ENCODE peak calls at places on chromosomes 1 and 21, in ten cellular contexts. One of them, this sample, is unnamed.

GRCh38 chr1:32025515-32025914 is 11.8 kb downstream of the KHDRBS1 start:
- DNase-seq in suprapubic skin: no peak
- DNase-seq in H1: no peak
- DNase-seq in HepG2: no peak
- DNase-seq in K562: no peak
- DNase-seq in stomach: no peak
- DNase-seq in sigmoid colon: no peak
- DNase-seq in esophagus muscularis mucosa: no peak
- DNase-seq in transverse colon: no peak
- DNase-seq in SK-N-SH: no peak
- DNase-seq in this sample: no peak

GRCh38 chr1:215797859-215798258 is 230.8 kb downstream of the KCTD3 start:
- DNase-seq in transverse colon: no peak
- DNase-seq in K562: no peak
- DNase-seq in esophagus muscularis mucosa: no peak
- DNase-seq in stomach: no peak
- DNase-seq in H1: no peak
- DNase-seq in SK-N-SH: no peak
- DNase-seq in HepG2: no peak
- DNase-seq in suprapubic skin: no peak
- DNase-seq in sigmoid colon: no peak
- DNase-seq in this sample: no peak

GRCh38 chr1:102851616-102852015 is 256.7 kb downstream of the COL11A1 start:
- DNase-seq in stomach: no peak
- DNase-seq in HepG2: no peak
- DNase-seq in esophagus muscularis mucosa: no peak
- DNase-seq in transverse colon: no peak
- DNase-seq in K562: no peak
- DNase-seq in suprapubic skin: no peak
- DNase-seq in sigmoid colon: no peak
- DNase-seq in H1: no peak
- DNase-seq in SK-N-SH: no peak
- DNase-seq in this sample: no peak

GRCh38 chr1:29549001-29549400 is 312.7 kb downstream of the PTPRU start:
- DNase-seq in stomach: no peak
- DNase-seq in sigmoid colon: peak; percentile 53
- DNase-seq in esophagus muscularis mucosa: no peak
- DNase-seq in H1: no peak
- DNase-seq in K562: no peak
- DNase-seq in HepG2: no peak
- DNase-seq in suprapubic skin: peak; percentile 15
- DNase-seq in SK-N-SH: no peak
- DNase-seq in transverse colon: no peak
- DNase-seq in this sample: no peak

GRCh38 chr1:87291107-87291506 is 37.6 kb upstream of the LMO4 start:
- DNase-seq in transverse colon: no peak
- DNase-seq in suprapubic skin: no peak
- DNase-seq in sigmoid colon: no peak
- DNase-seq in K562: no peak
- DNase-seq in HepG2: no peak
- DNase-seq in stomach: no peak
- DNase-seq in esophagus muscularis mucosa: no peak
- DNase-seq in H1: no peak
- DNase-seq in SK-N-SH: no peak
- DNase-seq in this sample: no peak

GRCh38 chr1:114453361-114453784 is 57.6 kb downstream of the TRIM33 start:
- DNase-seq in H1: no peak
- DNase-seq in HepG2: peak; percentile 88
- DNase-seq in stomach: no peak
- DNase-seq in SK-N-SH: no peak
- DNase-seq in transverse colon: no peak
- DNase-seq in sigmoid colon: no peak
- DNase-seq in K562: peak; percentile 64
- DNase-seq in esophagus muscularis mucosa: no peak
- DNase-seq in suprapubic skin: no peak
- DNase-seq in this sample: no peak

GRCh38 chr1:21338568-21339401 is 48.5 kb upstream of the ECE1 start:
- DNase-seq in HepG2: peak; percentile 91
- DNase-seq in H1: no peak
- DNase-seq in sigmoid colon: peak; percentile 95
- DNase-seq in SK-N-SH: no peak
- DNase-seq in esophagus muscularis mucosa: no peak
- DNase-seq in stomach: peak; percentile 89
- DNase-seq in K562: no peak
- DNase-seq in transverse colon: peak; percentile 75
- DNase-seq in suprapubic skin: peak; percentile 89
- DNase-seq in this sample: peak; percentile 50

GRCh38 chr21:45310446-45310845 is 22.8 kb upstream of the POFUT2 start:
- DNase-seq in esophagus muscularis mucosa: no peak
- DNase-seq in sigmoid colon: peak; percentile 63
- DNase-seq in stomach: no peak
- DNase-seq in HepG2: no peak
- DNase-seq in K562: no peak
- DNase-seq in transverse colon: no peak
- DNase-seq in SK-N-SH: no peak
- DNase-seq in H1: no peak
- DNase-seq in suprapubic skin: peak; percentile 56
- DNase-seq in this sample: peak; percentile 54

GRCh38 chr1:144101397-144102050 is 129.7 kb upstream of the FAM72C start:
- DNase-seq in stomach: peak; percentile 36
- DNase-seq in HepG2: no peak
- DNase-seq in transverse colon: peak; percentile 11
- DNase-seq in suprapubic skin: peak; percentile 81
- DNase-seq in SK-N-SH: no peak
- DNase-seq in K562: no peak
- DNase-seq in esophagus muscularis mucosa: peak; percentile 92
- DNase-seq in sigmoid colon: peak; percentile 77
- DNase-seq in H1: no peak
- DNase-seq in this sample: peak; percentile 23

GRCh38 chr1:83889707-83890106 is 109.2 kb downstream of the TTLL7 start:
- DNase-seq in K562: no peak
- DNase-seq in esophagus muscularis mucosa: no peak
- DNase-seq in sigmoid colon: no peak
- DNase-seq in transverse colon: no peak
- DNase-seq in H1: no peak
- DNase-seq in suprapubic skin: no peak
- DNase-seq in SK-N-SH: no peak
- DNase-seq in stomach: no peak
- DNase-seq in HepG2: no peak
- DNase-seq in this sample: no peak

GRCh38 chr1:54358503-54359168 is 47.6 kb downstream of the SSBP3 start:
- DNase-seq in H1: no peak
- DNase-seq in HepG2: no peak
- DNase-seq in SK-N-SH: no peak
- DNase-seq in suprapubic skin: no peak
- DNase-seq in esophagus muscularis mucosa: no peak
- DNase-seq in K562: no peak
- DNase-seq in stomach: no peak
- DNase-seq in sigmoid colon: no peak
- DNase-seq in transverse colon: no peak
- DNase-seq in this sample: no peak

GRCh38 chr1:232853994-232854532 is 48.8 kb downstream of the MAP10 start:
- DNase-seq in stomach: no peak
- DNase-seq in esophagus muscularis mucosa: peak; percentile 24
- DNase-seq in K562: no peak
- DNase-seq in H1: no peak
- DNase-seq in suprapubic skin: no peak
- DNase-seq in HepG2: no peak
- DNase-seq in SK-N-SH: no peak
- DNase-seq in sigmoid colon: no peak
- DNase-seq in transverse colon: no peak
- DNase-seq in this sample: no peak

GRCh38 chr1:27132624-27133023 is 22.3 kb downstream of the SLC9A1 start:
- DNase-seq in K562: no peak
- DNase-seq in transverse colon: peak; percentile 48
- DNase-seq in suprapubic skin: no peak
- DNase-seq in esophagus muscularis mucosa: no peak
- DNase-seq in SK-N-SH: no peak
- DNase-seq in stomach: peak; percentile 79
- DNase-seq in HepG2: no peak
- DNase-seq in H1: no peak
- DNase-seq in sigmoid colon: no peak
- DNase-seq in this sample: no peak

GRCh38 chr1:110084226-110085078 is 14.0 kb upstream of the ALX3 start:
- DNase-seq in K562: no peak
- DNase-seq in SK-N-SH: no peak
- DNase-seq in esophagus muscularis mucosa: no peak
- DNase-seq in stomach: peak; percentile 72
- DNase-seq in suprapubic skin: no peak
- DNase-seq in H1: no peak
- DNase-seq in sigmoid colon: peak; percentile 80
- DNase-seq in transverse colon: peak; percentile 67
- DNase-seq in HepG2: no peak
- DNase-seq in this sample: peak; percentile 49
- TF ChIP-seq POLR2AphosphoS5 in K562: no peak
- TF ChIP-seq POLR2AphosphoS5 in SK-N-SH: no peak
- TF ChIP-seq POLR2AphosphoS5 in esophagus muscularis mucosa: peak; percentile 54
- TF ChIP-seq POLR2AphosphoS5 in stomach: peak; percentile 31
- TF ChIP-seq POLR2AphosphoS5 in suprapubic skin: no peak
- TF ChIP-seq POLR2AphosphoS5 in H1: no peak
- TF ChIP-seq POLR2AphosphoS5 in sigmoid colon: peak; percentile 18
- TF ChIP-seq POLR2AphosphoS5 in transverse colon: peak; percentile 67
- TF ChIP-seq POLR2AphosphoS5 in HepG2: no peak
- TF ChIP-seq POLR2AphosphoS5 in this sample: no peak

GRCh38 chr21:28436286-28436932 is 556.3 kb downstream of the LTN1 start:
- DNase-seq in transverse colon: no peak
- DNase-seq in esophagus muscularis mucosa: no peak
- DNase-seq in stomach: no peak
- DNase-seq in HepG2: no peak
- DNase-seq in H1: no peak
- DNase-seq in suprapubic skin: no peak
- DNase-seq in sigmoid colon: no peak
- DNase-seq in K562: no peak
- DNase-seq in SK-N-SH: no peak
- DNase-seq in this sample: no peak

GRCh38 chr21:28439852-28440251 is 552.8 kb downstream of the LTN1 start:
- DNase-seq in stomach: no peak
- DNase-seq in esophagus muscularis mucosa: no peak
- DNase-seq in sigmoid colon: no peak
- DNase-seq in suprapubic skin: no peak
- DNase-seq in HepG2: no peak
- DNase-seq in K562: no peak
- DNase-seq in SK-N-SH: no peak
- DNase-seq in H1: no peak
- DNase-seq in transverse colon: no peak
- DNase-seq in this sample: no peak

GRCh38 chr21:28442085-28442484 is 550.6 kb downstream of the LTN1 start:
- DNase-seq in H1: no peak
- DNase-seq in SK-N-SH: no peak
- DNase-seq in esophagus muscularis mucosa: no peak
- DNase-seq in suprapubic skin: no peak
- DNase-seq in stomach: no peak
- DNase-seq in sigmoid colon: no peak
- DNase-seq in transverse colon: no peak
- DNase-seq in HepG2: no peak
- DNase-seq in K562: no peak
- DNase-seq in this sample: no peak

GRCh38 chr21:28442624-28443023 is 550.1 kb downstream of the LTN1 start:
- DNase-seq in H1: no peak
- DNase-seq in HepG2: no peak
- DNase-seq in esophagus muscularis mucosa: no peak
- DNase-seq in stomach: no peak
- DNase-seq in transverse colon: no peak
- DNase-seq in K562: no peak
- DNase-seq in sigmoid colon: no peak
- DNase-seq in SK-N-SH: no peak
- DNase-seq in suprapubic skin: no peak
- DNase-seq in this sample: no peak

DNA sequence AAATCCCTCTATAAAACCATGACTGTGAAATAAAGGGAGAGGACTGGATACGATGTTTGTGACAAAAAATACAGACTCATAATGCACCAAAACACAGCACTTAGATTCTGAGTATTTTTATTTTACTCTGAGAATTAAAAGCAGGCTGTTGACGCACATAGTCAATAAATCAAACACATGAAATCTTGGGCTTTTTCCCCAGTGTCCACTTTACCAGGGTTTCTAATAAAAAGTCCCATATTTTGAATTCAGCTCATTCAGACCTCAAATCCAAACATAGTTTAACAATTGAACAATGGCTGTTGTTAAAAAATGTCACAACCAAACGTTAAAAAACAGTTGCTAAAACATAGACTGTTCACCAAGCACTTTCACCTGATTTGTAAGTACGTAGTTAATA is 553.4 kb downstream of the LTN1 start:
- DNase-seq in transverse colon: no peak
- DNase-seq in HepG2: no peak
- DNase-seq in SK-N-SH: no peak
- DNase-seq in esophagus muscularis mucosa: no peak
- DNase-seq in stomach: no peak
- DNase-seq in suprapubic skin: no peak
- DNase-seq in K562: no peak
- DNase-seq in H1: no peak
- DNase-seq in sigmoid colon: no peak
- DNase-seq in this sample: no peak
- H3K4me3 ChIP-seq in transverse colon: no peak overlapping the region
- H3K4me3 ChIP-seq in HepG2: no peak overlapping the region
- H3K4me3 ChIP-seq in SK-N-SH: no peak overlapping the region
- H3K4me3 ChIP-seq in esophagus muscularis mucosa: no peak overlapping the region
- H3K4me3 ChIP-seq in stomach: no peak overlapping the region
- H3K4me3 ChIP-seq in suprapubic skin: no peak overlapping the region
- H3K4me3 ChIP-seq in K562: no peak overlapping the region
- H3K4me3 ChIP-seq in H1: no peak overlapping the region
- H3K4me3 ChIP-seq in sigmoid colon: no peak overlapping the region
- H3K4me3 ChIP-seq in this sample: no peak overlapping the region

DNA sequence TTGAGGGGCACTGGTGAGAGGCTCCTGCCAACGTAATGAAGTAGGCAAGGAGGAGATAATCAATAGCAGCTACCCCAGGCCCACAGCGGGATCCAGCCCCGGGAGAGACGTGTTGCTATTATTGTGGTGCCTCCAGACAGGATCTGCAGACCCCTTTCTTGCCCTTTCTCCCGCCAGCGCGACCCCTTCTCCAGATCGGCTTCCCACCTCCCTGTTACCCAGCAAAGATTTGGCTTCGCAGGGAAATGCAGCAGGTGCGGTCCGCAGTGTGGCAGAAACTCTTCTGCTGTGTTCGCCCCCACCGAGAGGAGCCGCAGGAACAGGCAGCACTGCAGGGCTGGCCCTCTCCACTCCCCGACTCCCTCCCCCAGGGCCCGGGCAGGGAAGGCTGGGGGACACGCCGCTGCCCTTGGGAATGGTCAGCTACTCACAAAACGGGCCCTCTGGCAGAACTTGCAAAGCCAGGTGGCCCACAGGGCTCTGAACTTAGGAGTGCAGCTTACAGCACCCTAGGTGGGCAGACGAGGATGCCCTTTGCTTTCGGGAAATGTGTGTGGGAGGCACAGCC is 1.6 kb upstream of the KCNA2 start:
- DNase-seq in HepG2: no peak
- DNase-seq in SK-N-SH: peak; percentile 38
- DNase-seq in stomach: no peak
- DNase-seq in transverse colon: no peak
- DNase-seq in esophagus muscularis mucosa: no peak
- DNase-seq in K562: no peak
- DNase-seq in suprapubic skin: no peak
- DNase-seq in sigmoid colon: no peak
- DNase-seq in H1: no peak
- DNase-seq in this sample: peak; percentile 69
- TF ChIP-seq EP300 in HepG2: no peak
- TF ChIP-seq EP300 in SK-N-SH: no peak
- TF ChIP-seq EP300 in stomach: no peak
- TF ChIP-seq EP300 in transverse colon: no peak
- TF ChIP-seq EP300 in esophagus muscularis mucosa: no peak
- TF ChIP-seq EP300 in K562: no peak
- TF ChIP-seq EP300 in suprapubic skin: no peak
- TF ChIP-seq EP300 in sigmoid colon: no peak
- TF ChIP-seq EP300 in H1: no peak
- TF ChIP-seq EP300 in this sample: no peak

GRCh38 chr1:223712184-223712855 is at the start of gene CAPN2:
- DNase-seq in H1: no peak
- DNase-seq in HepG2: no peak
- DNase-seq in K562: peak; percentile 95
- DNase-seq in SK-N-SH: peak; percentile 96
- DNase-seq in stomach: peak; percentile 89
- DNase-seq in transverse colon: peak; percentile 87
- DNase-seq in sigmoid colon: peak; percentile 93
- DNase-seq in suprapubic skin: peak; percentile 85
- DNase-seq in esophagus muscularis mucosa: no peak
- DNase-seq in this sample: peak; percentile 90
- TF ChIP-seq POLR2AphosphoS5 in H1: no peak
- TF ChIP-seq POLR2AphosphoS5 in HepG2: no peak
- TF ChIP-seq POLR2AphosphoS5 in K562: peak; percentile 80
- TF ChIP-seq POLR2AphosphoS5 in SK-N-SH: peak; percentile 67
- TF ChIP-seq POLR2AphosphoS5 in stomach: no peak
- TF ChIP-seq POLR2AphosphoS5 in transverse colon: peak; percentile 80
- TF ChIP-seq POLR2AphosphoS5 in sigmoid colon: no peak
- TF ChIP-seq POLR2AphosphoS5 in suprapubic skin: no peak
- TF ChIP-seq POLR2AphosphoS5 in esophagus muscularis mucosa: peak; percentile 50
- TF ChIP-seq POLR2AphosphoS5 in this sample: peak; percentile 58

This sample was measured in upper lobe of left lung.